ENCODE peak calls at places on chromosomes 16 and 17, in ten cellular contexts. One of them, this sample, is unnamed. For H3K9me3, the result is how much of the 10 kb centered on the place peaks cover.

GRCh38 chr16:77993111-77993571 is 29.2 kb upstream of the CLEC3A start:
- DNase-seq in HCT116: no peak
- DNase-seq in right atrium auricular region: no peak
- DNase-seq in prostate gland: no peak
- DNase-seq in left ventricle myocardium inferior: no peak
- DNase-seq in OCI-LY7: no peak
- DNase-seq in neural progenitor cell: peak
- DNase-seq in mucosa of descending colon: no peak
- DNase-seq in left lung: no peak
- DNase-seq in IMR-90: peak
- DNase-seq in this sample: no peak

GRCh38 chr17:66547170-66547865 is 244.9 kb downstream of the PRKCA start:
- DNase-seq in HCT116: no peak
- DNase-seq in left lung: no peak
- DNase-seq in mucosa of descending colon: no peak
- DNase-seq in prostate gland: no peak
- DNase-seq in IMR-90: no peak
- DNase-seq in left ventricle myocardium inferior: no peak
- DNase-seq in neural progenitor cell: no peak
- DNase-seq in OCI-LY7: no peak
- DNase-seq in right atrium auricular region: no peak
- DNase-seq in this sample: no peak

GRCh38 chr17:83173180-83173996 is 94.0 kb downstream of the METRNL start:
- DNase-seq in OCI-LY7: no peak
- DNase-seq in HCT116: no peak
- DNase-seq in prostate gland: no peak
- DNase-seq in mucosa of descending colon: no peak
- DNase-seq in right atrium auricular region: peak
- DNase-seq in IMR-90: no peak
- DNase-seq in left lung: peak
- DNase-seq in neural progenitor cell: no peak
- DNase-seq in left ventricle myocardium inferior: no peak
- DNase-seq in this sample: peak

GRCh38 chr17:76529224-76529642 is 8.3 kb downstream of the CYGB start:
- DNase-seq in left lung: peak
- DNase-seq in OCI-LY7: peak
- DNase-seq in HCT116: no peak
- DNase-seq in left ventricle myocardium inferior: peak
- DNase-seq in mucosa of descending colon: peak
- DNase-seq in neural progenitor cell: no peak
- DNase-seq in prostate gland: peak
- DNase-seq in right atrium auricular region: peak
- DNase-seq in IMR-90: peak
- DNase-seq in this sample: peak

GRCh38 chr16:4053663-4054479 is 62.4 kb downstream of the ADCY9 start:
- DNase-seq in neural progenitor cell: no peak
- DNase-seq in mucosa of descending colon: no peak
- DNase-seq in left ventricle myocardium inferior: peak
- DNase-seq in IMR-90: peak
- DNase-seq in HCT116: peak
- DNase-seq in right atrium auricular region: no peak
- DNase-seq in OCI-LY7: no peak
- DNase-seq in prostate gland: peak
- DNase-seq in left lung: peak
- DNase-seq in this sample: peak

GRCh38 chr16:11560701-11561439 is 25.8 kb downstream of the LITAF start:
- DNase-seq in right atrium auricular region: no peak
- DNase-seq in HCT116: no peak
- DNase-seq in neural progenitor cell: peak
- DNase-seq in IMR-90: no peak
- DNase-seq in left lung: no peak
- DNase-seq in left ventricle myocardium inferior: no peak
- DNase-seq in mucosa of descending colon: no peak
- DNase-seq in prostate gland: no peak
- DNase-seq in OCI-LY7: no peak
- DNase-seq in this sample: no peak

GRCh38 chr16:81623365-81624102 is 155.6 kb upstream of the PLCG2 start:
- DNase-seq in HCT116: peak
- DNase-seq in mucosa of descending colon: no peak
- DNase-seq in right atrium auricular region: no peak
- DNase-seq in neural progenitor cell: peak
- DNase-seq in left lung: no peak
- DNase-seq in OCI-LY7: peak
- DNase-seq in left ventricle myocardium inferior: no peak
- DNase-seq in prostate gland: peak
- DNase-seq in IMR-90: peak
- DNase-seq in this sample: peak

GRCh38 chr17:75428775-75429469 is 23.4 kb upstream of the GRB2 start:
- DNase-seq in IMR-90: peak
- DNase-seq in left lung: no peak
- DNase-seq in OCI-LY7: no peak
- DNase-seq in mucosa of descending colon: no peak
- DNase-seq in right atrium auricular region: no peak
- DNase-seq in left ventricle myocardium inferior: no peak
- DNase-seq in HCT116: no peak
- DNase-seq in neural progenitor cell: no peak
- DNase-seq in prostate gland: no peak
- DNase-seq in this sample: no peak

GRCh38 chr16:3829631-3830536 is 50.6 kb downstream of the CREBBP start:
- DNase-seq in prostate gland: no peak
- DNase-seq in neural progenitor cell: no peak
- DNase-seq in HCT116: no peak
- DNase-seq in right atrium auricular region: no peak
- DNase-seq in left ventricle myocardium inferior: no peak
- DNase-seq in IMR-90: peak
- DNase-seq in mucosa of descending colon: no peak
- DNase-seq in left lung: no peak
- DNase-seq in OCI-LY7: no peak
- DNase-seq in this sample: no peak

GRCh38 chr16:27729516-27730304 is 179.8 kb downstream of the KATNIP start:
- DNase-seq in IMR-90: peak
- DNase-seq in left ventricle myocardium inferior: no peak
- DNase-seq in HCT116: no peak
- DNase-seq in left lung: peak
- DNase-seq in OCI-LY7: no peak
- DNase-seq in right atrium auricular region: no peak
- DNase-seq in mucosa of descending colon: peak
- DNase-seq in neural progenitor cell: no peak
- DNase-seq in prostate gland: no peak
- DNase-seq in this sample: no peak

GRCh38 chr17:65556014-65556909 is 5.2 kb downstream of the AXIN2 start:
- DNase-seq in prostate gland: peak
- DNase-seq in left lung: peak
- DNase-seq in right atrium auricular region: peak
- DNase-seq in HCT116: peak
- DNase-seq in OCI-LY7: peak
- DNase-seq in mucosa of descending colon: peak
- DNase-seq in neural progenitor cell: peak
- DNase-seq in IMR-90: peak
- DNase-seq in left ventricle myocardium inferior: peak
- DNase-seq in this sample: peak

GRCh38 chr16:71263581-71263980 is 25.6 kb downstream of the CMTR2 start:
- DNase-seq in mucosa of descending colon: no peak
- DNase-seq in prostate gland: no peak
- DNase-seq in right atrium auricular region: no peak
- DNase-seq in left lung: no peak
- DNase-seq in OCI-LY7: no peak
- DNase-seq in neural progenitor cell: no peak
- DNase-seq in HCT116: no peak
- DNase-seq in IMR-90: no peak
- DNase-seq in left ventricle myocardium inferior: no peak
- DNase-seq in this sample: no peak

GRCh38 chr17:38421871-38422819 is 6.1 kb upstream of the ARHGAP23 start:
- DNase-seq in left ventricle myocardium inferior: no peak
- DNase-seq in right atrium auricular region: no peak
- DNase-seq in OCI-LY7: no peak
- DNase-seq in IMR-90: no peak
- DNase-seq in prostate gland: no peak
- DNase-seq in HCT116: no peak
- DNase-seq in left lung: no peak
- DNase-seq in mucosa of descending colon: no peak
- DNase-seq in neural progenitor cell: no peak
- DNase-seq in this sample: no peak

GRCh38 chr17:38418693-38419507 is 9.4 kb upstream of the ARHGAP23 start:
- DNase-seq in neural progenitor cell: peak
- DNase-seq in left ventricle myocardium inferior: no peak
- DNase-seq in prostate gland: no peak
- DNase-seq in OCI-LY7: peak
- DNase-seq in left lung: no peak
- DNase-seq in mucosa of descending colon: no peak
- DNase-seq in right atrium auricular region: no peak
- DNase-seq in IMR-90: no peak
- DNase-seq in HCT116: no peak
- DNase-seq in this sample: no peak

GRCh38 chr17:38421224-38421841 is 6.9 kb upstream of the ARHGAP23 start:
- DNase-seq in left ventricle myocardium inferior: no peak
- DNase-seq in left lung: no peak
- DNase-seq in HCT116: no peak
- DNase-seq in right atrium auricular region: no peak
- DNase-seq in prostate gland: no peak
- DNase-seq in IMR-90: peak
- DNase-seq in mucosa of descending colon: no peak
- DNase-seq in OCI-LY7: no peak
- DNase-seq in neural progenitor cell: peak
- DNase-seq in this sample: no peak

GRCh38 chr17:38419508-38419981 is 8.7 kb upstream of the ARHGAP23 start:
- DNase-seq in OCI-LY7: peak
- DNase-seq in left ventricle myocardium inferior: no peak
- DNase-seq in mucosa of descending colon: no peak
- DNase-seq in IMR-90: no peak
- DNase-seq in prostate gland: no peak
- DNase-seq in neural progenitor cell: no peak
- DNase-seq in HCT116: no peak
- DNase-seq in left lung: no peak
- DNase-seq in right atrium auricular region: no peak
- DNase-seq in this sample: no peak

GRCh38 chr17:38420518-38420917 is 7.7 kb upstream of the ARHGAP23 start:
- DNase-seq in left ventricle myocardium inferior: no peak
- DNase-seq in HCT116: no peak
- DNase-seq in right atrium auricular region: no peak
- DNase-seq in mucosa of descending colon: no peak
- DNase-seq in neural progenitor cell: no peak
- DNase-seq in IMR-90: no peak
- DNase-seq in left lung: no peak
- DNase-seq in prostate gland: no peak
- DNase-seq in OCI-LY7: no peak
- DNase-seq in this sample: no peak
- H3K9me3 ChIP-seq in left ventricle myocardium inferior: under half
- H3K9me3 ChIP-seq in HCT116: under half
- H3K9me3 ChIP-seq in right atrium auricular region: under half
- H3K9me3 ChIP-seq in mucosa of descending colon: under half
- H3K9me3 ChIP-seq in neural progenitor cell: under half
- H3K9me3 ChIP-seq in IMR-90: under half
- H3K9me3 ChIP-seq in left lung: under half
- H3K9me3 ChIP-seq in prostate gland: under half
- H3K9me3 ChIP-seq in OCI-LY7: under half
- H3K9me3 ChIP-seq in this sample: under half

DNA sequence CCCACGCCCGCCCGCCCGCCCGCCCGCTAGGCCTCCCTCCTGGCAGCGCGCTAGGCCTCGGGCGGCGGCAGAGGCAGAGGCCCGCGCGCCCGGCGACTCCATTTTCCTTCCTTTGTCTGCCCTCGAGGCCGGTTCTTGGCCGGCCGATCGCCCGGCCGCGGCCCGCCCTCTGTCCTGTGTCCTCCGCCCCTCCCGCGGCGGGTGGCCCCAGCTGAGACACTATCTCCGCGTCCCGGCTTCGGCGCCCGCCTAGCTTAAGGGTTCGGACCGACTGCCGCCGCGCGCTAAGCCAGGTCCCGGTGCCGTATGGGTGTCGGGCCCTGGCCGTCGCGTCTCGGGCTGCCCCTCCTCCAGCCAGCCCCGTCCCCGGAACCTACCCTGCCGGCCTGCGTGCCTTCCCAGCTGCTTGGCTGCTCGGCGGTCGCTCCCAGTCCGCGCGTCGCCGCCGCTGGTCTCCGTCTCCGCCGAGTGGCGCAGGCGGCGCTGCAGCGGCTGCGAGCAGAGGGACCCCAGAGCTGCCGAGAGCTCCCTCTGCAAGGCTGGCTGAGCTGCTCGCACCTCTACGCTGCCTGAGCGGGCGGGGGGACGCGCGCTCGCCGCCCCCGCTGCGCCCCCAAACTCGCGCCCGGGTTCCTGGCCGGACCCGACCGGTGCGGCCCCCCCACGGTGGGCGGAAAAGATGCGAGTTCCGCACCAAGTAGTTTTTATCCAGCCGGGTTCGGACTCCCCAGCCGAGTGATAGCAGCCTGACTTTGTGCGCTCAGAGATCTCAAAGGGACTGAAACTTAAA is 787 bp downstream of the CTCF start:
- DNase-seq in IMR-90: peak
- DNase-seq in left lung: peak
- DNase-seq in HCT116: peak
- DNase-seq in right atrium auricular region: no peak
- DNase-seq in left ventricle myocardium inferior: peak
- DNase-seq in OCI-LY7: peak
- DNase-seq in mucosa of descending colon: peak
- DNase-seq in neural progenitor cell: peak
- DNase-seq in prostate gland: peak
- DNase-seq in this sample: peak
- TF ChIP-seq CTCF in IMR-90: peak
- TF ChIP-seq CTCF in left lung: no peak
- TF ChIP-seq CTCF in HCT116: no peak
- TF ChIP-seq CTCF in right atrium auricular region: peak
- TF ChIP-seq CTCF in left ventricle myocardium inferior: peak
- TF ChIP-seq CTCF in OCI-LY7: peak
- TF ChIP-seq CTCF in mucosa of descending colon: no peak
- TF ChIP-seq CTCF in neural progenitor cell: peak
- TF ChIP-seq CTCF in prostate gland: peak
- TF ChIP-seq CTCF in this sample: no peak

DNA sequence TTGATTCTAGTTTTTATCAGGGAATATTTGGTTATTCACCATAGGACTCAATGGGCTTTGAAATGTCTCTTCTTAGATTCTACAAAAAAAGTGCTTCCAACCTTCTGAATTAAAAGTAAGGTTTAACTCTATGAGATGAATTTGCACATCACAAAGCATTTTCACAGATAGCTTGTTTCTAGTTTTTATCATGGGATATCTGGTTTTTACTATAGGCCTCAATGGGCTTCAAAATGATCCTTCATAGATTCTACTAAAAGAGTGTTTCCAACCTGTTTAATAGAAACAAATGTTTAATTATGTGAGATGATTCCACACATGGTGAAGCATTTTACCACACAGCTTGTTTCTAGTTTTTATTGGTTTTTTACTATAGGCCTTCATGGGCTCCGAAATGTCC is 560.7 kb downstream of the KCNJ18 start:
- DNase-seq in neural progenitor cell: no peak
- DNase-seq in OCI-LY7: no peak
- DNase-seq in mucosa of descending colon: no peak
- DNase-seq in right atrium auricular region: no peak
- DNase-seq in IMR-90: no peak
- DNase-seq in left lung: no peak
- DNase-seq in prostate gland: no peak
- DNase-seq in left ventricle myocardium inferior: no peak
- DNase-seq in HCT116: no peak
- DNase-seq in this sample: no peak
- H3K9me3 ChIP-seq in neural progenitor cell: under half
- H3K9me3 ChIP-seq in OCI-LY7: half or more
- H3K9me3 ChIP-seq in mucosa of descending colon: half or more
- H3K9me3 ChIP-seq in right atrium auricular region: under half
- H3K9me3 ChIP-seq in IMR-90: under half
- H3K9me3 ChIP-seq in left lung: half or more
- H3K9me3 ChIP-seq in prostate gland: under half
- H3K9me3 ChIP-seq in left ventricle myocardium inferior: under half
- H3K9me3 ChIP-seq in HCT116: under half
- H3K9me3 ChIP-seq in this sample: under half

GRCh38 chr16:50964491-50964890 is 186.6 kb downstream of the SALL1 start:
- DNase-seq in right atrium auricular region: no peak
- DNase-seq in OCI-LY7: no peak
- DNase-seq in HCT116: no peak
- DNase-seq in mucosa of descending colon: no peak
- DNase-seq in prostate gland: no peak
- DNase-seq in left lung: no peak
- DNase-seq in IMR-90: no peak
- DNase-seq in left ventricle myocardium inferior: no peak
- DNase-seq in neural progenitor cell: no peak
- DNase-seq in this sample: no peak
- TF ChIP-seq CTCF in right atrium auricular region: no peak
- TF ChIP-seq CTCF in OCI-LY7: no peak
- TF ChIP-seq CTCF in HCT116: no peak
- TF ChIP-seq CTCF in mucosa of descending colon: no peak
- TF ChIP-seq CTCF in prostate gland: no peak
- TF ChIP-seq CTCF in left lung: no peak
- TF ChIP-seq CTCF in IMR-90: no peak
- TF ChIP-seq CTCF in left ventricle myocardium inferior: no peak
- TF ChIP-seq CTCF in neural progenitor cell: no peak
- TF ChIP-seq CTCF in this sample: no peak